ENCODE peak calls at places on chromosomes 3 and 15, in six cellular contexts. One of them, this sample, is unnamed.
A peak's percentile ranks its signal among the peaks of the same experiment; 100 is the strongest.

GRCh38 chr3:45677045-45677436 is 12.2 kb upstream of the SACM1L start:
- DNase-seq in endodermal cell: no peak
- DNase-seq in body of pancreas: no peak
- DNase-seq in left ventricle myocardium inferior: no peak
- DNase-seq in transverse colon: peak; percentile 35
- DNase-seq in ovary: peak; percentile 61
- DNase-seq in this sample: peak; percentile 90

GRCh38 chr3:52831500-52832301 is 1.2 kb upstream of the ITIH4 start:
- DNase-seq in endodermal cell: no peak
- DNase-seq in body of pancreas: peak; percentile 74
- DNase-seq in left ventricle myocardium inferior: no peak
- DNase-seq in transverse colon: peak; percentile 34
- DNase-seq in ovary: peak; percentile 64
- DNase-seq in this sample: peak; percentile 62

GRCh38 chr15:75043509-75044257 is 20.3 kb downstream of the PPCDC start:
- DNase-seq in endodermal cell: no peak
- DNase-seq in body of pancreas: peak; percentile 96
- DNase-seq in left ventricle myocardium inferior: peak; percentile 98
- DNase-seq in transverse colon: peak; percentile 91
- DNase-seq in ovary: peak; percentile 99
- DNase-seq in this sample: peak; percentile 97

GRCh38 chr3:13106308-13106970 is 33.2 kb upstream of the IQSEC1 start:
- DNase-seq in endodermal cell: peak; percentile 16
- DNase-seq in body of pancreas: no peak
- DNase-seq in left ventricle myocardium inferior: no peak
- DNase-seq in transverse colon: no peak
- DNase-seq in ovary: no peak
- DNase-seq in this sample: no peak

GRCh38 chr3:151371531-151371930 is 13.0 kb downstream of the P2RY12 start:
- DNase-seq in endodermal cell: no peak
- DNase-seq in body of pancreas: no peak
- DNase-seq in left ventricle myocardium inferior: no peak
- DNase-seq in transverse colon: no peak
- DNase-seq in ovary: no peak
- DNase-seq in this sample: no peak

GRCh38 chr15:84570164-84570692 is 30.6 kb upstream of the ZSCAN2 start:
- DNase-seq in endodermal cell: peak; percentile 72
- DNase-seq in body of pancreas: peak; percentile 53
- DNase-seq in left ventricle myocardium inferior: peak; percentile 65
- DNase-seq in transverse colon: peak; percentile 76
- DNase-seq in ovary: peak; percentile 60
- DNase-seq in this sample: peak; percentile 91

GRCh38 chr3:144259267-144259666 is 287.6 kb downstream of the DIPK2A start:
- DNase-seq in endodermal cell: no peak
- DNase-seq in body of pancreas: no peak
- DNase-seq in left ventricle myocardium inferior: no peak
- DNase-seq in transverse colon: no peak
- DNase-seq in ovary: no peak
- DNase-seq in this sample: no peak

GRCh38 chr3:160287666-160288065 is 62.4 kb downstream of the C3orf80 start:
- DNase-seq in endodermal cell: no peak
- DNase-seq in body of pancreas: no peak
- DNase-seq in left ventricle myocardium inferior: no peak
- DNase-seq in transverse colon: no peak
- DNase-seq in ovary: no peak
- DNase-seq in this sample: no peak

GRCh38 chr3:14548321-14548729 is 8.2 kb upstream of the GRIP2 start:
- DNase-seq in endodermal cell: peak; percentile 87
- DNase-seq in body of pancreas: peak; percentile 56
- DNase-seq in left ventricle myocardium inferior: peak; percentile 73
- DNase-seq in transverse colon: peak; percentile 51
- DNase-seq in ovary: peak; percentile 88
- DNase-seq in this sample: peak; percentile 79

GRCh38 chr15:73150831-73151230 is 98.6 kb downstream of the NEO1 start:
- DNase-seq in endodermal cell: no peak
- DNase-seq in body of pancreas: no peak
- DNase-seq in left ventricle myocardium inferior: no peak
- DNase-seq in transverse colon: no peak
- DNase-seq in ovary: no peak
- DNase-seq in this sample: no peak

GRCh38 chr15:87620393-87620792 is 636.1 kb downstream of the NTRK3 start:
- DNase-seq in endodermal cell: no peak
- DNase-seq in body of pancreas: no peak
- DNase-seq in left ventricle myocardium inferior: no peak
- DNase-seq in transverse colon: no peak
- DNase-seq in ovary: no peak
- DNase-seq in this sample: no peak

GRCh38 chr15:87626835-87627234 is 629.7 kb downstream of the NTRK3 start:
- DNase-seq in endodermal cell: no peak
- DNase-seq in body of pancreas: no peak
- DNase-seq in left ventricle myocardium inferior: no peak
- DNase-seq in transverse colon: no peak
- DNase-seq in ovary: no peak
- DNase-seq in this sample: no peak

GRCh38 chr15:87628311-87628710 is 628.2 kb downstream of the NTRK3 start:
- DNase-seq in endodermal cell: peak; percentile 75
- DNase-seq in body of pancreas: no peak
- DNase-seq in left ventricle myocardium inferior: no peak
- DNase-seq in transverse colon: no peak
- DNase-seq in ovary: no peak
- DNase-seq in this sample: no peak

GRCh38 chr15:87619161-87619960 is 637.2 kb downstream of the NTRK3 start:
- DNase-seq in endodermal cell: peak; percentile 45
- DNase-seq in body of pancreas: no peak
- DNase-seq in left ventricle myocardium inferior: no peak
- DNase-seq in transverse colon: no peak
- DNase-seq in ovary: no peak
- DNase-seq in this sample: no peak

GRCh38 chr15:87623832-87624231 is 632.7 kb downstream of the NTRK3 start:
- DNase-seq in endodermal cell: peak; percentile 79
- DNase-seq in body of pancreas: no peak
- DNase-seq in left ventricle myocardium inferior: no peak
- DNase-seq in transverse colon: no peak
- DNase-seq in ovary: no peak
- DNase-seq in this sample: no peak
- H3K4me3 ChIP-seq in endodermal cell: no peak overlapping the region
- H3K4me3 ChIP-seq in body of pancreas: no peak overlapping the region
- H3K4me3 ChIP-seq in left ventricle myocardium inferior: no peak overlapping the region
- H3K4me3 ChIP-seq in transverse colon: no peak overlapping the region
- H3K4me3 ChIP-seq in ovary: no peak overlapping the region
- H3K4me3 ChIP-seq in this sample: no peak overlapping the region

GRCh38 chr15:64731012-64731806 is 44.2 kb downstream of the RBPMS2 start:
- DNase-seq in endodermal cell: peak; percentile 97
- DNase-seq in body of pancreas: peak; percentile 93
- DNase-seq in left ventricle myocardium inferior: peak; percentile 83
- DNase-seq in transverse colon: peak; percentile 91
- DNase-seq in ovary: peak; percentile 91
- DNase-seq in this sample: peak; percentile 95

GRCh38 chr15:64731807-64732151 is 43.6 kb downstream of the RBPMS2 start:
- DNase-seq in endodermal cell: peak; percentile 71
- DNase-seq in body of pancreas: no peak
- DNase-seq in left ventricle myocardium inferior: no peak
- DNase-seq in transverse colon: no peak
- DNase-seq in ovary: no peak
- DNase-seq in this sample: no peak

GRCh38 chr15:64730151-64730550 is 45.2 kb downstream of the RBPMS2 start:
- DNase-seq in endodermal cell: no peak
- DNase-seq in body of pancreas: no peak
- DNase-seq in left ventricle myocardium inferior: no peak
- DNase-seq in transverse colon: no peak
- DNase-seq in ovary: no peak
- DNase-seq in this sample: no peak

DNA sequence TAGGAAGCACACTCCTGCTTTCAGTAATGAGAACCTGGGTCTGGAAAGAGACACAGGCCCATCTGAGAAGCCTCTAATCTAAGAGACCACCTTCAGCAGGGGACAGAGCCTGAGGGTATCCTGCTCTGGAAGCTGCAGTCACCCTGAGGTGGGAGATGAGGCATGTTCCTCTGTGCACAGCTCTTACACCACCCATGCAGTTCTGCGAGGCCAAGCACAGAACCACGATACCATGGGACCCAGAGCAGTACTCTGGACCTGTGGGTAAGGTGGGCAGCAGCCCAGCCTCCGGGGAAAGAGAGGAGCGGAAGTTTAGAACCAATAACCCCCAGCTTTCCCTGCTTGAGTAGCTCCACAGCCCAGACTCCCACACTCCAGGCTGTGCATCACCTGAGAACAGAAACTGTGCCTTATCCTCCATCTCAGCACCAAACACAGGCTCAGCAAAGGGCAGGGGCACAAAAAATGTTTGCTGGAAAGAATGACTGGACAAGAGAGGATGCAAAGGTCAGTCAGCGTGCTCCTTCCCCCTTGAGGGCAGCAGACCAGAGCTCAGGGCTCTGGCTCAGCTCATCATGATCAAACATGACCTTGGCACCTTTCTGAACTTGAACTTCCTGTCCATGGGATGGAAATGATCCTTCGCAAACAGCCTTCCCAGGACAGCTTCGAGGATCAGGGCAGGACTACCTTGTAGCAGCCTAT is 43.1 kb downstream of the RBPMS2 start:
- DNase-seq in endodermal cell: no peak
- DNase-seq in body of pancreas: no peak
- DNase-seq in left ventricle myocardium inferior: no peak
- DNase-seq in transverse colon: no peak
- DNase-seq in ovary: no peak
- DNase-seq in this sample: no peak
- H3K36me3 ChIP-seq in endodermal cell: peaks cover 58% of the 10 kb centered on the region
- H3K36me3 ChIP-seq in body of pancreas: no peaks in the 10 kb centered on the region
- H3K36me3 ChIP-seq in left ventricle myocardium inferior: peaks cover 5% of the 10 kb centered on the region
- H3K36me3 ChIP-seq in transverse colon: no peaks in the 10 kb centered on the region
- H3K36me3 ChIP-seq in ovary: no peaks in the 10 kb centered on the region
- H3K36me3 ChIP-seq in this sample: no peaks in the 10 kb centered on the region

GRCh38 chr3:128617557-128618397 is 32.8 kb downstream of the RPN1 start:
- DNase-seq in endodermal cell: peak; percentile 99
- DNase-seq in body of pancreas: peak; percentile 99
- DNase-seq in left ventricle myocardium inferior: peak; percentile 98
- DNase-seq in transverse colon: peak; percentile 99
- DNase-seq in ovary: peak; percentile 97
- DNase-seq in this sample: peak; percentile 100

GRCh38 chr3:128618398-128618726 is 32.3 kb downstream of the RPN1 start:
- DNase-seq in endodermal cell: no peak
- DNase-seq in body of pancreas: no peak
- DNase-seq in left ventricle myocardium inferior: no peak
- DNase-seq in transverse colon: no peak
- DNase-seq in ovary: no peak
- DNase-seq in this sample: no peak

GRCh38 chr3:128616516-128617269 is 33.9 kb downstream of the RPN1 start:
- DNase-seq in endodermal cell: no peak
- DNase-seq in body of pancreas: no peak
- DNase-seq in left ventricle myocardium inferior: no peak
- DNase-seq in transverse colon: no peak
- DNase-seq in ovary: no peak
- DNase-seq in this sample: peak; percentile 84

GRCh38 chr3:128619146-128619890 is 31.3 kb downstream of the RPN1 start:
- DNase-seq in endodermal cell: no peak
- DNase-seq in body of pancreas: no peak
- DNase-seq in left ventricle myocardium inferior: no peak
- DNase-seq in transverse colon: no peak
- DNase-seq in ovary: no peak
- DNase-seq in this sample: no peak

DNA sequence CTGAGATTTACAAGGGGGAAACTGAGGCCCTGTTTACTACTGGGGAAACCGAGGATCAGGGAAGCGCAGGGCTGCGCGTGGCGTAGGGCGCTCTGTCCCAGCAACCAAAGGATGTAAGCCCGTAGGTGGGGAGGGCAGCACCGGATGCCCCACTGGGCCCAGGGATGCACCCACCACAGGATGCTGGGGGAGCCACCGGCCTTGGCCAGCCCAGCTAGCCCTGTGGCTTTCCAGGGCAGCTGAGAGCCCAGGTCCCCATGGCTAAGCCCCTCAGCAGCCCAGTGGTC is 33.4 kb downstream of the RPN1 start:
- DNase-seq in endodermal cell: no peak
- DNase-seq in body of pancreas: no peak
- DNase-seq in left ventricle myocardium inferior: no peak
- DNase-seq in transverse colon: no peak
- DNase-seq in ovary: no peak
- DNase-seq in this sample: no peak
- H3K27ac ChIP-seq in endodermal cell: no peak overlapping the region
- H3K27ac ChIP-seq in body of pancreas: peak overlapping the region; percentile 71
- H3K27ac ChIP-seq in left ventricle myocardium inferior: peak overlapping the region; percentile 91
- H3K27ac ChIP-seq in transverse colon: peak overlapping the region; percentile 91
- H3K27ac ChIP-seq in ovary: peak overlapping the region; percentile 60
- H3K27ac ChIP-seq in this sample: peak overlapping the region; percentile 87

GRCh38 chr3:186824430-186825139 is 17.9 kb upstream of the ADIPOQ start:
- DNase-seq in endodermal cell: peak; percentile 86
- DNase-seq in body of pancreas: no peak
- DNase-seq in left ventricle myocardium inferior: no peak
- DNase-seq in transverse colon: no peak
- DNase-seq in ovary: no peak
- DNase-seq in this sample: no peak

GRCh38 chr3:186826316-186826977 is 16.1 kb upstream of the ADIPOQ start:
- DNase-seq in endodermal cell: peak; percentile 68
- DNase-seq in body of pancreas: no peak
- DNase-seq in left ventricle myocardium inferior: no peak
- DNase-seq in transverse colon: no peak
- DNase-seq in ovary: no peak
- DNase-seq in this sample: peak; percentile 81

GRCh38 chr3:186823391-186823790 is 17.1 kb upstream of the RFC4 start:
- DNase-seq in endodermal cell: peak; percentile 10
- DNase-seq in body of pancreas: no peak
- DNase-seq in left ventricle myocardium inferior: no peak
- DNase-seq in transverse colon: no peak
- DNase-seq in ovary: no peak
- DNase-seq in this sample: no peak

GRCh38 chr3:186826978-186827857 is 15.3 kb upstream of the ADIPOQ start:
- DNase-seq in endodermal cell: peak; percentile 90
- DNase-seq in body of pancreas: peak; percentile 85
- DNase-seq in left ventricle myocardium inferior: peak; percentile 82
- DNase-seq in transverse colon: peak; percentile 83
- DNase-seq in ovary: peak; percentile 70
- DNase-seq in this sample: peak; percentile 96

DNA sequence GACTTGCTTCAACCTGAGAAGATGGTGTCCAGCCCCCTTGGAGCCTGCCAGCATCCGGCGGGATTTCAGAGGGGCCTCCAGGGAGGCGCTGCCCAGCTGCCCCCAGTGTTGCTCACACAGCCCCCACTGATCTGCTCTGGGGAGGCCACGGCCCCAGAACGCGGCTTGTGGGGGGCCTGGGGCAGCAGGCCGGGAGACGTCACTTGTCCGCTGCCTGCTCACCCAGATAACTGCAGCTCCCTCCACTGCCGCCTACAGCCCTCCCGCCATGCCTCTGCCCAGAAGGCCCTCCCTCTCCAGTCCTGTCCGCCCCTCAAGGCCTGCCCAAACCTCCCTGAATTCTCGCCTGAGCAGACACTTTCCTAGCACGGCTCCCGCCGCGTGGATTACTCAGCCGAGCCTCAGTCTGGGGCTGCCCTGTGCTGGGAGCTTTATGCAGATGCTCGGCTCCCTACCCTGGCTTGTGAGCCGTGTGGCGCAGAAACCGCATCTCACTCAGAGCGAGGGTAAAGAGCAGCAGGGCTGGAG is 17.2 kb upstream of the ADIPOQ start:
- DNase-seq in endodermal cell: peak; percentile 90
- DNase-seq in body of pancreas: no peak
- DNase-seq in left ventricle myocardium inferior: no peak
- DNase-seq in transverse colon: no peak
- DNase-seq in ovary: no peak
- DNase-seq in this sample: peak; percentile 81
- H3K4me3 ChIP-seq in endodermal cell: peak overlapping the region; percentile 64
- H3K4me3 ChIP-seq in body of pancreas: no peak overlapping the region
- H3K4me3 ChIP-seq in left ventricle myocardium inferior: no peak overlapping the region
- H3K4me3 ChIP-seq in transverse colon: no peak overlapping the region
- H3K4me3 ChIP-seq in ovary: no peak overlapping the region
- H3K4me3 ChIP-seq in this sample: no peak overlapping the region